ENCODE peak calls at places on chromosomes 16 and 17, in six cellular contexts. C is lung, T is IMR-90, G is AG04450, Z is A549, R is psoas muscle. K is an unnamed sample.

GRCh38 chr17:4208228-4208627 is 55.6 kb downstream of the ANKFY1 start:
- DNase-seq in C (no peak), T (peak), G (no peak), Z (no peak), R (no peak), K (no peak)

GRCh38 chr17:79465011-79466006 is 145.5 kb downstream of the RBFOX3 start:
- DNase-seq in C (no peak), T (no peak), G (no peak), Z (no peak), R (peak), K (no peak)

GRCh38 chr16:86949116-86949515 is 368.1 kb downstream of the C16orf95 start:
- DNase-seq in C (no peak), T (no peak), G (no peak), Z (no peak), R (peak), K (no peak)

GRCh38 chr17:75813081-75814020 is 28.7 kb downstream of the UNK start:
- DNase-seq in C (no peak), T (no peak), G (no peak), Z (no peak), R (no peak), K (no peak)

GRCh38 chr17:39763046-39763800 is 25.5 kb downstream of the GRB7 start:
- DNase-seq in C (no peak), T (peak), G (no peak), Z (no peak), R (no peak), K (no peak)

GRCh38 chr17:72560303-72561247 is 439.8 kb downstream of the SOX9 start:
- DNase-seq in C (peak), T (peak), G (no peak), Z (peak), R (no peak), K (peak)

GRCh38 chr17:31525801-31526549 is 134.5 kb downstream of the RAB11FIP4 start:
- DNase-seq in C (no peak), T (no peak), G (no peak), Z (peak), R (no peak), K (no peak)

GRCh38 chr17:78362671-78363070 is 2.8 kb upstream of the SOCS3 start:
- DNase-seq in C (no peak), T (no peak), G (no peak), Z (no peak), R (no peak), K (no peak)

GRCh38 chr16:12920739-12921138 is 19.3 kb downstream of the SHISA9 start:
- DNase-seq in C (no peak), T (no peak), G (no peak), Z (no peak), R (no peak), K (no peak)

GRCh38 chr17:48591435-48592077 is 1.5 kb upstream of the HOXB3 start:
- DNase-seq in C (no peak), T (peak), G (no peak), Z (no peak), R (no peak), K (no peak)

GRCh38 chr17:42659079-42659931 is at the start of gene TUBG2:
- DNase-seq in C (peak), T (peak), G (peak), Z (peak), R (peak), K (peak)

GRCh38 chr17:64437944-64438525 is 10.9 kb upstream of the MILR1 start:
- DNase-seq in C (no peak), T (no peak), G (no peak), Z (no peak), R (no peak), K (no peak)

GRCh38 chr17:64443086-64443760 is 5.7 kb upstream of the MILR1 start:
- DNase-seq in C (no peak), T (no peak), G (no peak), Z (no peak), R (no peak), K (no peak)

GRCh38 chr17:64447526-64447925 is 1.4 kb upstream of the MILR1 start:
- DNase-seq in C (no peak), T (no peak), G (no peak), Z (no peak), R (no peak), K (peak)

GRCh38 chr17:64441772-64442549 is 7.0 kb upstream of the MILR1 start:
- DNase-seq in C (no peak), T (peak), G (no peak), Z (no peak), R (peak), K (no peak)

DNA sequence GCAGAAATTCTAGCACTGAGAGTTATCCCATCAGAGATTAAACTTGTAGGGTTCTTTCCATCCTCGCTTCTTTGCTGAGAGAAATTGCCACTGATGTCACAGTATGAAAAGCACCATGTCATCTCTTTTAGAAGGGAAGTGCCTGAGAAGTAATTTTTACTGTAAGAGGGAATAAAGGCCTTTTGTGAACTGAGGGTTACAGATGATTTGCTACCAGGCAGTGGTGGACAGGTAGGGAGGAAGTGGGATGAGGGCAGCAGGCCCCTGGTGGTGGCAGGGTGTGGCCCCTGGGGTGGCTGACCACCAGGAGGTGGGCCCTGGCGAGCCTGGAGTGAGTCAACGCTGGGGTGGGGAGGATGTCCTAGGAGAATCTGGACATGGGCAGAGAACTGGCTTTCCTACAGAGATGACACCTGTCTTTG is 6.4 kb upstream of the MILR1 start:
- DNase-seq in C (no peak), T (no peak), G (no peak), Z (no peak), R (peak), K (no peak)
- TF ChIP-seq CTCF in C (no peak), T (no peak), G (no peak), Z (no peak), R (no peak), K (no peak)

GRCh38 chr16:57146735-57147134 is 39.1 kb downstream of the PSME3IP1 start:
- DNase-seq in C (no peak), T (no peak), G (no peak), Z (peak), R (no peak), K (no peak)
- TF ChIP-seq CTCF in C (no peak), T (peak), G (peak), Z (no peak), R (no peak), K (no peak)

DNA sequence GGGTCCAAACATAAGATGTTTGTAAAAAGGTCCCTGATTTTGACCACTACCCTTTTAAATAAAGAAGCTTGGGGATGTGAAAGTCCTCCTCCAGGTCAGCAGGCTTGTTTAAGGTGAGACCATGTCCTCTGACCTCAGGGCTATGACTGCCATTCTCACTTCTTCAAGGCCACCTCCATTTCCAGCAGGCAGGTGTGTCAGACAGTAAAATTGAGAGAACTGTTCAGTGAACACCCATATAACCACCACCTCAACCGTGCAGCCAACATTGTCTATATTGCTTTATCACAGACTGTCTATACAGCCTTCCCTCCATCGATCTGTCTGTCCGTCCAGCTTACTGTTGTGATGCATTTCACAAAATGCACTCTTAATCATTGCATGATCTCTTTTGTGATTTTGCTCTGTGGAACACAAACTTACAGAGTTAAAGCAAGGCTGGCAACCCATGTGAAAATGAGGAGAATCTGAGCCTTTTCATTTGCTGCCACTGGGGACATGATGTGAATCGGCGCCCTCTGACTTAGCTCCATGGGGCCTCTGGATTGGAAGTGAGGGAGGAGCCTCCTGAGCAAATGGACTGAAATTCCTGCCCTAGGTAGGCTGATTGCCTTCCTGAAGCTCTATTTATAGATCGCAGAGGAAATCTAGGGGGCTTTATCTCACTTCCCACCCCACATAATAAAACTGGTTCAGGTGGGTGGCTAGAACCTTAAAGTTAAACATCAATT is 53.8 kb downstream of the ZNRF1 start:
- DNase-seq in C (no peak), T (no peak), G (no peak), Z (no peak), R (no peak), K (no peak)
- TF ChIP-seq CTCF in C (no peak), T (no peak), G (no peak), Z (no peak), R (no peak), K (no peak)

GRCh38 chr16:29995911-29996772 is at the start of gene INO80E:
- DNase-seq in C (peak), T (peak), G (peak), Z (peak), R (peak), K (peak)
- TF ChIP-seq CTCF in C (no peak), T (no peak), G (no peak), Z (no peak), R (no peak), K (no peak)

GRCh38 chr16:75307506-75307905 is 56.1 kb upstream of the BCAR1 start:
- DNase-seq in C (no peak), T (no peak), G (no peak), Z (no peak), R (no peak), K (no peak)

GRCh38 chr16:75306102-75306762 is 54.8 kb upstream of the BCAR1 start:
- DNase-seq in C (no peak), T (peak), G (no peak), Z (peak), R (no peak), K (no peak)

GRCh38 chr16:75308011-75308410 is 56.6 kb upstream of the BCAR1 start:
- DNase-seq in C (no peak), T (no peak), G (no peak), Z (no peak), R (no peak), K (no peak)

GRCh38 chr16:75304521-75305363 is 53.3 kb upstream of the BCAR1 start:
- DNase-seq in C (no peak), T (peak), G (no peak), Z (peak), R (no peak), K (no peak)

GRCh38 chr16:75305364-75306101 is 54.1 kb upstream of the BCAR1 start:
- DNase-seq in C (peak), T (peak), G (peak), Z (peak), R (peak), K (no peak)
- TF ChIP-seq CTCF in C (no peak), T (no peak), G (no peak), Z (no peak), R (no peak), K (no peak)